ENCODE peak calls at places on chromosomes 16 and 17, in eight cellular contexts. One of them, this sample, is unnamed.
A peak's percentile ranks its signal among the peaks of the same experiment; 100 is the strongest.

GRCh38 chr17:55295411-55296170 is 30.8 kb downstream of the HLF start:
- DNase-seq in tibial nerve: peak; percentile 41
- DNase-seq in SK-N-SH: peak; percentile 76
- DNase-seq in esophagus muscularis mucosa: no peak
- DNase-seq in ovary: peak; percentile 73
- DNase-seq in transverse colon: peak; percentile 66
- DNase-seq in sigmoid colon: peak; percentile 82
- DNase-seq in A549: peak; percentile 68
- DNase-seq in this sample: peak; percentile 68

GRCh38 chr16:14564881-14565687 is 65.0 kb downstream of the PARN start:
- DNase-seq in SK-N-SH: no peak
- DNase-seq in esophagus muscularis mucosa: no peak
- DNase-seq in ovary: no peak
- DNase-seq in transverse colon: no peak
- DNase-seq in sigmoid colon: no peak
- DNase-seq in tibial nerve: no peak
- DNase-seq in A549: peak; percentile 46
- DNase-seq in this sample: no peak

GRCh38 chr16:57471852-57472664 is 9.6 kb downstream of the POLR2C start:
- DNase-seq in esophagus muscularis mucosa: no peak
- DNase-seq in tibial nerve: no peak
- DNase-seq in transverse colon: peak; percentile 69
- DNase-seq in ovary: no peak
- DNase-seq in sigmoid colon: no peak
- DNase-seq in SK-N-SH: peak; percentile 77
- DNase-seq in A549: peak; percentile 97
- DNase-seq in this sample: no peak

GRCh38 chr17:8125947-8126305 is 2.0 kb upstream of the HES7 start:
- DNase-seq in SK-N-SH: peak; percentile 82
- DNase-seq in sigmoid colon: no peak
- DNase-seq in esophagus muscularis mucosa: no peak
- DNase-seq in tibial nerve: no peak
- DNase-seq in transverse colon: no peak
- DNase-seq in ovary: no peak
- DNase-seq in A549: peak; percentile 75
- DNase-seq in this sample: no peak

GRCh38 chr17:5667871-5668270 is 83.6 kb upstream of the NLRP1 start:
- DNase-seq in A549: peak; percentile 31
- DNase-seq in esophagus muscularis mucosa: no peak
- DNase-seq in SK-N-SH: no peak
- DNase-seq in tibial nerve: no peak
- DNase-seq in ovary: no peak
- DNase-seq in transverse colon: no peak
- DNase-seq in sigmoid colon: no peak
- DNase-seq in this sample: no peak

GRCh38 chr17:82690786-82691489 is 7.6 kb downstream of the RAB40B start:
- DNase-seq in tibial nerve: no peak
- DNase-seq in transverse colon: no peak
- DNase-seq in ovary: no peak
- DNase-seq in SK-N-SH: no peak
- DNase-seq in sigmoid colon: no peak
- DNase-seq in A549: no peak
- DNase-seq in esophagus muscularis mucosa: no peak
- DNase-seq in this sample: no peak

GRCh38 chr16:64711026-64711425 is 410.8 kb downstream of the CDH11 start:
- DNase-seq in ovary: no peak
- DNase-seq in transverse colon: no peak
- DNase-seq in tibial nerve: no peak
- DNase-seq in esophagus muscularis mucosa: no peak
- DNase-seq in sigmoid colon: no peak
- DNase-seq in A549: no peak
- DNase-seq in SK-N-SH: no peak
- DNase-seq in this sample: no peak

GRCh38 chr16:57694556-57695377 is at the start of gene DRC7:
- DNase-seq in esophagus muscularis mucosa: no peak
- DNase-seq in A549: peak; percentile 68
- DNase-seq in transverse colon: peak; percentile 25
- DNase-seq in sigmoid colon: no peak
- DNase-seq in tibial nerve: no peak
- DNase-seq in SK-N-SH: peak; percentile 90
- DNase-seq in ovary: peak; percentile 36
- DNase-seq in this sample: peak; percentile 57

GRCh38 chr17:19306160-19307111 is 56.1 kb downstream of the B9D1 start:
- DNase-seq in tibial nerve: no peak
- DNase-seq in ovary: no peak
- DNase-seq in A549: no peak
- DNase-seq in SK-N-SH: no peak
- DNase-seq in esophagus muscularis mucosa: no peak
- DNase-seq in transverse colon: peak; percentile 48
- DNase-seq in sigmoid colon: peak; percentile 66
- DNase-seq in this sample: peak; percentile 30

GRCh38 chr17:47862621-47863440 is 11.9 kb upstream of the SP6 start:
- DNase-seq in tibial nerve: no peak
- DNase-seq in transverse colon: no peak
- DNase-seq in A549: peak; percentile 87
- DNase-seq in esophagus muscularis mucosa: no peak
- DNase-seq in SK-N-SH: no peak
- DNase-seq in ovary: no peak
- DNase-seq in sigmoid colon: no peak
- DNase-seq in this sample: no peak

GRCh38 chr16:29312835-29313558 is 93.5 kb downstream of the NPIPB11 start:
- DNase-seq in A549: no peak
- DNase-seq in sigmoid colon: peak; percentile 46
- DNase-seq in SK-N-SH: no peak
- DNase-seq in esophagus muscularis mucosa: no peak
- DNase-seq in tibial nerve: no peak
- DNase-seq in transverse colon: no peak
- DNase-seq in ovary: peak; percentile 39
- DNase-seq in this sample: no peak

GRCh38 chr17:58224315-58224714 is 5.3 kb upstream of the MKS1 start:
- DNase-seq in SK-N-SH: no peak
- DNase-seq in A549: peak; percentile 16
- DNase-seq in sigmoid colon: no peak
- DNase-seq in esophagus muscularis mucosa: no peak
- DNase-seq in tibial nerve: no peak
- DNase-seq in ovary: no peak
- DNase-seq in transverse colon: no peak
- DNase-seq in this sample: no peak

GRCh38 chr17:31105991-31106390 is 11.2 kb downstream of the NF1 start:
- DNase-seq in sigmoid colon: no peak
- DNase-seq in SK-N-SH: no peak
- DNase-seq in transverse colon: no peak
- DNase-seq in ovary: no peak
- DNase-seq in esophagus muscularis mucosa: no peak
- DNase-seq in tibial nerve: no peak
- DNase-seq in A549: no peak
- DNase-seq in this sample: no peak

GRCh38 chr16:57032931-57033330 is 43.6 kb downstream of the NLRC5 start:
- DNase-seq in tibial nerve: no peak
- DNase-seq in ovary: no peak
- DNase-seq in sigmoid colon: no peak
- DNase-seq in esophagus muscularis mucosa: no peak
- DNase-seq in transverse colon: no peak
- DNase-seq in A549: no peak
- DNase-seq in SK-N-SH: no peak
- DNase-seq in this sample: no peak

GRCh38 chr16:54654429-54654828 is 276.2 kb upstream of the IRX5 start:
- DNase-seq in SK-N-SH: no peak
- DNase-seq in tibial nerve: no peak
- DNase-seq in sigmoid colon: no peak
- DNase-seq in ovary: no peak
- DNase-seq in esophagus muscularis mucosa: no peak
- DNase-seq in A549: no peak
- DNase-seq in transverse colon: no peak
- DNase-seq in this sample: no peak

GRCh38 chr17:12859520-12859919 is 70.2 kb downstream of the ARHGAP44 start:
- DNase-seq in esophagus muscularis mucosa: no peak
- DNase-seq in A549: no peak
- DNase-seq in transverse colon: no peak
- DNase-seq in tibial nerve: no peak
- DNase-seq in ovary: no peak
- DNase-seq in sigmoid colon: no peak
- DNase-seq in SK-N-SH: no peak
- DNase-seq in this sample: no peak

GRCh38 chr17:39144414-39144813 is 7.0 kb downstream of the PLXDC1 start:
- DNase-seq in transverse colon: peak; percentile 70
- DNase-seq in A549: no peak
- DNase-seq in esophagus muscularis mucosa: peak; percentile 98
- DNase-seq in SK-N-SH: no peak
- DNase-seq in ovary: peak; percentile 82
- DNase-seq in tibial nerve: peak; percentile 94
- DNase-seq in sigmoid colon: peak; percentile 98
- DNase-seq in this sample: peak; percentile 90

GRCh38 chr17:63419949-63420867 is 25.9 kb downstream of the CYB561 start:
- DNase-seq in transverse colon: no peak
- DNase-seq in sigmoid colon: no peak
- DNase-seq in A549: no peak
- DNase-seq in tibial nerve: no peak
- DNase-seq in ovary: no peak
- DNase-seq in SK-N-SH: no peak
- DNase-seq in esophagus muscularis mucosa: no peak
- DNase-seq in this sample: no peak

GRCh38 chr17:71934520-71934919 is 186.3 kb upstream of the SOX9 start:
- DNase-seq in ovary: no peak
- DNase-seq in tibial nerve: no peak
- DNase-seq in SK-N-SH: no peak
- DNase-seq in sigmoid colon: no peak
- DNase-seq in esophagus muscularis mucosa: no peak
- DNase-seq in transverse colon: no peak
- DNase-seq in A549: no peak
- DNase-seq in this sample: no peak

GRCh38 chr16:25030420-25031131 is 15.4 kb upstream of the ARHGAP17 start:
- DNase-seq in ovary: no peak
- DNase-seq in tibial nerve: no peak
- DNase-seq in transverse colon: no peak
- DNase-seq in SK-N-SH: no peak
- DNase-seq in A549: no peak
- DNase-seq in esophagus muscularis mucosa: no peak
- DNase-seq in sigmoid colon: no peak
- DNase-seq in this sample: no peak

DNA sequence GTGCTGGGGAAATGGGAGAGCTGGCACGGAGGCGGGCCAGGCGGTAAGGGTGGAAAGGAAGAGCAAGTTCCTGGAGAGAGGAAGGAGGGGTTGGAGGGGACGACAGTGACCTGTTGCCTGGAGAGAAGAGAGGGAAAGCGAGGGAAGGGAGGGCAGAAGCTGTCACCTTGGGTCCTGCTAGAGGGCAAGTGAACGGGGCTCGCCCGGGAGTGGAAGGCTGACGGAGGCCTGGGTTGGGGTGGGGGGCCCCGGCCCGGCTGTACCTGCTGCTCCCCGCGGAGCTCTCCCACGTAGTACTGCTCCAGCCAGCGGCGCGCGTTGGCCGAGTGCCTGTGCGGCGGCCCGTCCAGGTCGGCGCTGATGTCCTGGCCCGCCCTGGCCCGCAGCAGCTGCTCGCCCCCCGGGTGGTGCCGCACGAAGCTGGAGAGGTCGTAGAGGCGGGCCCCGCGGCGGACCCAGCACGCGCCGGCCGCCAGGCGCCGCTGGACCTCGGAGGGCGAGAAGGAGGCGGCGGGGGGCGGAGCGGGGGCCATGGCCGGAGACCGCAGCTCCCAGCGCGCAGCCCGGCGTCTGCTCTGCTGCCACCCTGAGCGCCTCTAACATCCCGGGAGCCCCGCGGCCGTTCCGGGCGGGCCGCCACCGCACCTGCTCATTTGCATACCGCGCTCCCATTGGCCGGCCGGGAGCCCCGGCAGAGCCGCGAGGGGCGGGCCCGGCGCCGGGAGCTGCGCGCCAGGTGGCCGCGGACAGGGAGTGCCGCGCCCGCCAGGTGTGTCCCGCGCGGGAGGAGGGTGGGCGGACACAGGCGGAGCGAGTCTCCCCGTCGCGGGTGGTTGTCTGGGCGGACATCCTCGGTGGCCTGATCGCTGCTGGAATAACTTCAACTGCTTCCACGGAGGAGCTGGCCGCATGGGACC is at the start of gene FA2H:
- DNase-seq in esophagus muscularis mucosa: peak; percentile 74
- DNase-seq in transverse colon: peak; percentile 93
- DNase-seq in ovary: peak; percentile 20
- DNase-seq in sigmoid colon: peak; percentile 73
- DNase-seq in SK-N-SH: peak; percentile 97
- DNase-seq in A549: peak; percentile 71
- DNase-seq in tibial nerve: no peak
- DNase-seq in this sample: peak; percentile 96
- TF ChIP-seq CTCF in esophagus muscularis mucosa: peak; percentile 52
- TF ChIP-seq CTCF in transverse colon: peak; percentile 14
- TF ChIP-seq CTCF in ovary: no peak
- TF ChIP-seq CTCF in sigmoid colon: no peak
- TF ChIP-seq CTCF in SK-N-SH: peak; percentile 40
- TF ChIP-seq CTCF in A549: peak; percentile 50
- TF ChIP-seq CTCF in tibial nerve: peak; percentile 44
- TF ChIP-seq CTCF in this sample: no peak

GRCh38 chr16:69301187-69301586 is 10.0 kb upstream of the VPS4A start:
- DNase-seq in ovary: no peak
- DNase-seq in tibial nerve: no peak
- DNase-seq in SK-N-SH: no peak
- DNase-seq in transverse colon: no peak
- DNase-seq in A549: no peak
- DNase-seq in esophagus muscularis mucosa: no peak
- DNase-seq in sigmoid colon: no peak
- DNase-seq in this sample: no peak
- TF ChIP-seq EP300 in ovary: no peak
- TF ChIP-seq EP300 in tibial nerve: no peak
- TF ChIP-seq EP300 in SK-N-SH: no peak
- TF ChIP-seq EP300 in transverse colon: no peak
- TF ChIP-seq EP300 in A549: no peak
- TF ChIP-seq EP300 in esophagus muscularis mucosa: no peak
- TF ChIP-seq EP300 in sigmoid colon: no peak
- TF ChIP-seq EP300 in this sample: no peak

GRCh38 chr17:32241521-32242094 is 24.0 kb upstream of the RHBDL3 start:
- DNase-seq in transverse colon: no peak
- DNase-seq in SK-N-SH: no peak
- DNase-seq in sigmoid colon: no peak
- DNase-seq in esophagus muscularis mucosa: no peak
- DNase-seq in A549: no peak
- DNase-seq in tibial nerve: no peak
- DNase-seq in ovary: no peak
- DNase-seq in this sample: no peak
- H3K4me1 ChIP-seq in transverse colon: no peaks in the 10 kb centered on the region
- H3K4me1 ChIP-seq in SK-N-SH: no peaks in the 10 kb centered on the region
- H3K4me1 ChIP-seq in sigmoid colon: no peaks in the 10 kb centered on the region
- H3K4me1 ChIP-seq in esophagus muscularis mucosa: peaks cover 20% of the 10 kb centered on the region
- H3K4me1 ChIP-seq in A549: no peaks in the 10 kb centered on the region
- H3K4me1 ChIP-seq in tibial nerve: no peaks in the 10 kb centered on the region
- H3K4me1 ChIP-seq in ovary: no peaks in the 10 kb centered on the region
- H3K4me1 ChIP-seq in this sample: no peaks in the 10 kb centered on the region

DNA sequence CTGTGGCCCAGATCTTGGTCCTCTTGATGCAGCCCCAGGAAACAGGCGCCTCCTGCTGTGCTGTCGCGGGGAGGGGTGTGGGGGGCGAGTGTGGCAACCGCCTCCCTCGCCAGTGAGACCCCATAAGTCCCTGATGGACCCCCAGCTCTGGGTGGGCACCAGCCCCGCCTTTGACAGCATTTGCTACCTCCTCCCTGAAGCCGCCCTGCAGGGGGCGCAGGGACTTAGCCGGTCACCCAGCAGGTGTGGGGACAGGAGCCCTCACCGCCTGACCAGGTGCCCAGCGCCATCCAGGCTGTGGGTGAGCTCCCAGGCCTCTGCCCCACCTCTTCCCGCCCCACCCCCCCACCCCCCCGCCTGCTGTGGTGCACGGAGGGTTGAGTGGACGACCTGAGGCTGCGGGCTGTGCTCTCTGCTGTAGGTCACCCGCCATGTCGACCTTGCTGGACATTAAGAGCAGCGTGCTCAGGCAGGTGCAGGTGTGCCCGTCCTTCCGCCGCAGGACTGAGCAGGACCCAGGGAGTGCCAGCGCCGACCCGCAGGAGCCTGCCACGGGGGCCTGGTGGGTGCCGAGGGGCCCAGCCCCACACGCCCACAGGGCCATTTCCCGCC is 4.8 kb downstream of the BAIAP3 start:
- DNase-seq in tibial nerve: no peak
- DNase-seq in ovary: no peak
- DNase-seq in SK-N-SH: peak; percentile 78
- DNase-seq in transverse colon: peak; percentile 70
- DNase-seq in esophagus muscularis mucosa: no peak
- DNase-seq in sigmoid colon: no peak
- DNase-seq in A549: peak; percentile 52
- DNase-seq in this sample: peak; percentile 78
- TF ChIP-seq CTCF in tibial nerve: no peak
- TF ChIP-seq CTCF in ovary: no peak
- TF ChIP-seq CTCF in SK-N-SH: peak; percentile 59
- TF ChIP-seq CTCF in transverse colon: peak; percentile 42
- TF ChIP-seq CTCF in esophagus muscularis mucosa: peak; percentile 19
- TF ChIP-seq CTCF in sigmoid colon: no peak
- TF ChIP-seq CTCF in A549: peak; percentile 64
- TF ChIP-seq CTCF in this sample: no peak

This sample was measured in stomach.